ENCODE peak calls at places on chromosome 12, in nine cellular contexts. One of them, this sample, is unnamed. For H3K9me3 and H3K4me1, the result is how much of the 10 kb centered on the place peaks cover.

GRCh38 chr12:32134144-32134888 is 27.7 kb downstream of the BICD1 start:
- DNase-seq in HCT116: no peak
- DNase-seq in CD4-positive, CD25-positive, alpha-beta regulatory T cell: no peak
- DNase-seq in mammary epithelial cell: peak
- DNase-seq in Peyer's patch: peak
- DNase-seq in adipocyte: no peak
- DNase-seq in A549: no peak
- DNase-seq in transverse colon: peak
- DNase-seq in cardiac muscle cell: no peak
- DNase-seq in this sample: no peak

GRCh38 chr12:66365718-66366485 is 63.6 kb downstream of the HELB start:
- DNase-seq in HCT116: no peak
- DNase-seq in CD4-positive, CD25-positive, alpha-beta regulatory T cell: no peak
- DNase-seq in mammary epithelial cell: no peak
- DNase-seq in Peyer's patch: no peak
- DNase-seq in adipocyte: peak
- DNase-seq in A549: no peak
- DNase-seq in transverse colon: no peak
- DNase-seq in cardiac muscle cell: no peak
- DNase-seq in this sample: no peak

GRCh38 chr12:89373772-89374572 is 21.7 kb upstream of the DUSP6 start:
- DNase-seq in HCT116: no peak
- DNase-seq in CD4-positive, CD25-positive, alpha-beta regulatory T cell: no peak
- DNase-seq in mammary epithelial cell: peak
- DNase-seq in Peyer's patch: no peak
- DNase-seq in adipocyte: peak
- DNase-seq in A549: no peak
- DNase-seq in transverse colon: no peak
- DNase-seq in cardiac muscle cell: no peak
- DNase-seq in this sample: no peak

GRCh38 chr12:75641031-75641780 is 129.8 kb upstream of the KRR1 start:
- DNase-seq in HCT116: peak
- DNase-seq in CD4-positive, CD25-positive, alpha-beta regulatory T cell: no peak
- DNase-seq in mammary epithelial cell: peak
- DNase-seq in Peyer's patch: no peak
- DNase-seq in adipocyte: peak
- DNase-seq in A549: peak
- DNase-seq in transverse colon: peak
- DNase-seq in cardiac muscle cell: no peak
- DNase-seq in this sample: no peak

GRCh38 chr12:95633671-95634465 is 82.6 kb upstream of the USP44 start:
- DNase-seq in HCT116: no peak
- DNase-seq in CD4-positive, CD25-positive, alpha-beta regulatory T cell: no peak
- DNase-seq in mammary epithelial cell: peak
- DNase-seq in Peyer's patch: no peak
- DNase-seq in adipocyte: no peak
- DNase-seq in A549: no peak
- DNase-seq in transverse colon: peak
- DNase-seq in cardiac muscle cell: no peak
- DNase-seq in this sample: no peak

GRCh38 chr12:8612629-8613028 is at the start of gene AICDA:
- DNase-seq in HCT116: no peak
- DNase-seq in CD4-positive, CD25-positive, alpha-beta regulatory T cell: no peak
- DNase-seq in mammary epithelial cell: no peak
- DNase-seq in Peyer's patch: no peak
- DNase-seq in adipocyte: no peak
- DNase-seq in A549: no peak
- DNase-seq in transverse colon: no peak
- DNase-seq in cardiac muscle cell: no peak
- DNase-seq in this sample: no peak

GRCh38 chr12:119686355-119686754 is 18.4 kb downstream of the PRKAB1 start:
- DNase-seq in HCT116: no peak
- DNase-seq in CD4-positive, CD25-positive, alpha-beta regulatory T cell: no peak
- DNase-seq in mammary epithelial cell: no peak
- DNase-seq in Peyer's patch: no peak
- DNase-seq in adipocyte: no peak
- DNase-seq in A549: no peak
- DNase-seq in transverse colon: no peak
- DNase-seq in cardiac muscle cell: no peak
- DNase-seq in this sample: no peak

GRCh38 chr12:88325076-88325827 is 183.1 kb downstream of the TMTC3 start:
- DNase-seq in HCT116: no peak
- DNase-seq in CD4-positive, CD25-positive, alpha-beta regulatory T cell: no peak
- DNase-seq in mammary epithelial cell: peak
- DNase-seq in Peyer's patch: no peak
- DNase-seq in adipocyte: peak
- DNase-seq in A549: peak
- DNase-seq in transverse colon: no peak
- DNase-seq in cardiac muscle cell: no peak
- DNase-seq in this sample: no peak

GRCh38 chr12:66885115-66885875 is 206.4 kb upstream of the GRIP1 start:
- DNase-seq in HCT116: no peak
- DNase-seq in CD4-positive, CD25-positive, alpha-beta regulatory T cell: no peak
- DNase-seq in mammary epithelial cell: no peak
- DNase-seq in Peyer's patch: no peak
- DNase-seq in adipocyte: no peak
- DNase-seq in A549: no peak
- DNase-seq in transverse colon: no peak
- DNase-seq in cardiac muscle cell: no peak
- DNase-seq in this sample: no peak

GRCh38 chr12:22230280-22230794 is 104.2 kb downstream of the ST8SIA1 start:
- DNase-seq in HCT116: no peak
- DNase-seq in CD4-positive, CD25-positive, alpha-beta regulatory T cell: no peak
- DNase-seq in mammary epithelial cell: no peak
- DNase-seq in Peyer's patch: no peak
- DNase-seq in adipocyte: peak
- DNase-seq in A549: peak
- DNase-seq in transverse colon: no peak
- DNase-seq in cardiac muscle cell: no peak
- DNase-seq in this sample: no peak

GRCh38 chr12:56222531-56222895 is 791 bp upstream of the RNF41 start:
- DNase-seq in HCT116: no peak
- DNase-seq in CD4-positive, CD25-positive, alpha-beta regulatory T cell: no peak
- DNase-seq in mammary epithelial cell: no peak
- DNase-seq in Peyer's patch: no peak
- DNase-seq in adipocyte: no peak
- DNase-seq in A549: no peak
- DNase-seq in transverse colon: no peak
- DNase-seq in cardiac muscle cell: no peak
- DNase-seq in this sample: no peak

GRCh38 chr12:129025055-129025454 is 171.8 kb downstream of the GLT1D1 start:
- DNase-seq in HCT116: no peak
- DNase-seq in CD4-positive, CD25-positive, alpha-beta regulatory T cell: no peak
- DNase-seq in mammary epithelial cell: no peak
- DNase-seq in Peyer's patch: no peak
- DNase-seq in adipocyte: no peak
- DNase-seq in A549: no peak
- DNase-seq in transverse colon: no peak
- DNase-seq in cardiac muscle cell: no peak
- DNase-seq in this sample: no peak
- H3K9me3 ChIP-seq in HCT116: under half
- H3K9me3 ChIP-seq in CD4-positive, CD25-positive, alpha-beta regulatory T cell: under half
- H3K9me3 ChIP-seq in mammary epithelial cell: under half
- H3K9me3 ChIP-seq in Peyer's patch: under half
- H3K9me3 ChIP-seq in adipocyte: under half
- H3K9me3 ChIP-seq in A549: under half
- H3K9me3 ChIP-seq in transverse colon: under half
- H3K9me3 ChIP-seq in cardiac muscle cell: under half
- H3K9me3 ChIP-seq in this sample: under half

DNA sequence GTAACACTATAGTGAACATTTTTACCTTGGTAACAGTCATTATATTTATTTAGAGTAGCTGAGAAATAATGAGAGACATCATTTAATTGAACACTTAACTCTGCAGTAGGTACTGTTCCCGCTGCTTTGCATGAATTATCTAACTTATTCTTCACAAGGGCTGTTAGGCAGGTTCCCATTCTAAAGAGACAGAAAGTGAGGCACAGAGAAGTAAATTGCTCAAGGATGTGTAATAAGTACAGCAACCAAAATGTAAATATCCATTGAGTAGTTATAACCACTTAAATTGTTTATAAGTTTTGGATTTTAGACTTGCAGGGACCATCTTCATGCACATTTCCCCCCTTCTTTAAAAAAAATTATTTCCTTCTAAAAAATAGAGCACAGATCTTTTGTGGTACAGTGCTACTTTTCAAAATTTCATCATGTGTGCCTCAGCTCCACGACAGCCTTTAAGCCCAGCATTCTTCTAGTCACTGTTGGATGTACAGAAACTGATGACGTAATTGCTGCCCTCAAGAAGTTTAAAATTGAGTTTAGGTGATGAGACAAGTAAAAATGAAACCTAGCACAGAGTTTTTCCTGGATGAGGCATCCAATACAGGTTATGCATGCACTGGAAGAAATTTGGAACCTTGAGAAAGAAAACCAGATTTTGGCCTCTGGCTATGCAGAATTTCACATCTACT is 6.0 kb upstream of the MANSC4 start:
- DNase-seq in HCT116: no peak
- DNase-seq in CD4-positive, CD25-positive, alpha-beta regulatory T cell: no peak
- DNase-seq in mammary epithelial cell: peak
- DNase-seq in Peyer's patch: no peak
- DNase-seq in adipocyte: peak
- DNase-seq in A549: no peak
- DNase-seq in transverse colon: no peak
- DNase-seq in cardiac muscle cell: no peak
- DNase-seq in this sample: no peak
- H3K4me1 ChIP-seq in HCT116: under half
- H3K4me1 ChIP-seq in CD4-positive, CD25-positive, alpha-beta regulatory T cell: under half
- H3K4me1 ChIP-seq in mammary epithelial cell: under half
- H3K4me1 ChIP-seq in Peyer's patch: under half
- H3K4me1 ChIP-seq in adipocyte: under half
- H3K4me1 ChIP-seq in A549: under half
- H3K4me1 ChIP-seq in transverse colon: under half
- H3K4me1 ChIP-seq in cardiac muscle cell: under half
- H3K4me1 ChIP-seq in this sample: under half

GRCh38 chr12:34294137-34294536 is 271.8 kb downstream of the ALG10 start:
- DNase-seq in HCT116: no peak
- DNase-seq in CD4-positive, CD25-positive, alpha-beta regulatory T cell: no peak
- DNase-seq in mammary epithelial cell: no peak
- DNase-seq in Peyer's patch: no peak
- DNase-seq in adipocyte: no peak
- DNase-seq in A549: no peak
- DNase-seq in transverse colon: no peak
- DNase-seq in cardiac muscle cell: no peak
- DNase-seq in this sample: no peak
- H3K9me3 ChIP-seq in HCT116: under half
- H3K9me3 ChIP-seq in CD4-positive, CD25-positive, alpha-beta regulatory T cell: half or more
- H3K9me3 ChIP-seq in mammary epithelial cell: half or more
- H3K9me3 ChIP-seq in Peyer's patch: under half
- H3K9me3 ChIP-seq in adipocyte: under half
- H3K9me3 ChIP-seq in A549: under half
- H3K9me3 ChIP-seq in transverse colon: under half
- H3K9me3 ChIP-seq in cardiac muscle cell: under half
- H3K9me3 ChIP-seq in this sample: under half

DNA sequence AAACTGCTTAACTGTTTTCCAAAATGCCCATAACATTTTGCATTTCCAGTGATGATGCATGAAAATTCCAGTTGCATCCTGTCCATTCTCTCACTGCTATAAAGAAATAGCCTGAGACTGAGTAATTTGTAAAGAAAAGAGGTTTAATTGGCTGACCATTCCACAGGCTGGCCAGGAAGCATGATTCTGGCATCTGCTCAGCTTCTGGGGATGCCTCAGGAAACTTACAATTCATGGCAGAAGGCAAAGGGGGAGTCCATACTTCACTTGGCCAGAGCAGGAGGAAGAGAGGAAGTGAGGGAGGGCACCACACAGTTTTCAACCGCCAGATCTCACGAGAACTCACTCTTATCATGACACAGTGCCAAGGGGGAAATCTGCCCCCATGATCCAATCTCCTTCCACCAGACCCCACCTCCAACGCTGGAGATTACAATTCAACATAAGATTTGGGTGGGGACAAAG is 18.2 kb upstream of the CLEC2D start:
- DNase-seq in HCT116: no peak
- DNase-seq in CD4-positive, CD25-positive, alpha-beta regulatory T cell: no peak
- DNase-seq in mammary epithelial cell: peak
- DNase-seq in Peyer's patch: peak
- DNase-seq in adipocyte: peak
- DNase-seq in A549: no peak
- DNase-seq in transverse colon: no peak
- DNase-seq in cardiac muscle cell: no peak
- DNase-seq in this sample: no peak
- H3K4me1 ChIP-seq in HCT116: under half
- H3K4me1 ChIP-seq in CD4-positive, CD25-positive, alpha-beta regulatory T cell: half or more
- H3K4me1 ChIP-seq in mammary epithelial cell: under half
- H3K4me1 ChIP-seq in Peyer's patch: under half
- H3K4me1 ChIP-seq in adipocyte: under half
- H3K4me1 ChIP-seq in A549: under half
- H3K4me1 ChIP-seq in transverse colon: under half
- H3K4me1 ChIP-seq in cardiac muscle cell: under half
- H3K4me1 ChIP-seq in this sample: half or more

GRCh38 chr12:132400011-132400641 is 70.7 kb upstream of the GALNT9 start:
- DNase-seq in HCT116: no peak
- DNase-seq in CD4-positive, CD25-positive, alpha-beta regulatory T cell: no peak
- DNase-seq in mammary epithelial cell: no peak
- DNase-seq in Peyer's patch: no peak
- DNase-seq in adipocyte: no peak
- DNase-seq in A549: no peak
- DNase-seq in transverse colon: no peak
- DNase-seq in cardiac muscle cell: no peak
- DNase-seq in this sample: peak

GRCh38 chr12:132399092-132400010 is 70.0 kb upstream of the GALNT9 start:
- DNase-seq in HCT116: no peak
- DNase-seq in CD4-positive, CD25-positive, alpha-beta regulatory T cell: no peak
- DNase-seq in mammary epithelial cell: no peak
- DNase-seq in Peyer's patch: no peak
- DNase-seq in adipocyte: no peak
- DNase-seq in A549: no peak
- DNase-seq in transverse colon: no peak
- DNase-seq in cardiac muscle cell: no peak
- DNase-seq in this sample: peak

GRCh38 chr12:132397934-132398385 is 68.6 kb upstream of the GALNT9 start:
- DNase-seq in HCT116: no peak
- DNase-seq in CD4-positive, CD25-positive, alpha-beta regulatory T cell: no peak
- DNase-seq in mammary epithelial cell: no peak
- DNase-seq in Peyer's patch: no peak
- DNase-seq in adipocyte: no peak
- DNase-seq in A549: no peak
- DNase-seq in transverse colon: no peak
- DNase-seq in cardiac muscle cell: no peak
- DNase-seq in this sample: peak

GRCh38 chr12:132397152-132397933 is 68.0 kb upstream of the GALNT9 start:
- DNase-seq in HCT116: no peak
- DNase-seq in CD4-positive, CD25-positive, alpha-beta regulatory T cell: no peak
- DNase-seq in mammary epithelial cell: no peak
- DNase-seq in Peyer's patch: no peak
- DNase-seq in adipocyte: no peak
- DNase-seq in A549: no peak
- DNase-seq in transverse colon: no peak
- DNase-seq in cardiac muscle cell: no peak
- DNase-seq in this sample: peak

GRCh38 chr12:132398386-132398991 is 69.1 kb upstream of the GALNT9 start:
- DNase-seq in HCT116: no peak
- DNase-seq in CD4-positive, CD25-positive, alpha-beta regulatory T cell: no peak
- DNase-seq in mammary epithelial cell: no peak
- DNase-seq in Peyer's patch: no peak
- DNase-seq in adipocyte: no peak
- DNase-seq in A549: no peak
- DNase-seq in transverse colon: no peak
- DNase-seq in cardiac muscle cell: no peak
- DNase-seq in this sample: peak
- H3K9me3 ChIP-seq in HCT116: under half
- H3K9me3 ChIP-seq in CD4-positive, CD25-positive, alpha-beta regulatory T cell: under half
- H3K9me3 ChIP-seq in mammary epithelial cell: under half
- H3K9me3 ChIP-seq in Peyer's patch: under half
- H3K9me3 ChIP-seq in adipocyte: under half
- H3K9me3 ChIP-seq in A549: under half
- H3K9me3 ChIP-seq in transverse colon: under half
- H3K9me3 ChIP-seq in cardiac muscle cell: under half
- H3K9me3 ChIP-seq in this sample: under half